ENCODE peak calls at places on chromosome 19, in nine cellular contexts. One of them, this sample, is unnamed.

GRCh38 chr19:50657672-50658437 is 8.6 kb downstream of the C19orf81 start:
- DNase-seq in activated T-helper 1 cell treated with Interleukin-2 at 50 U/mL for 16 hours: peak
- DNase-seq in activated CD8-positive, alpha-beta T cell treated with anti-CD3 and anti-CD28 coated beads for 36 hours: peak
- DNase-seq in nephron progenitor cell: peak
- DNase-seq in endodermal cell: peak
- DNase-seq in H9: peak
- DNase-seq in tibial nerve: peak
- DNase-seq in activated CD4-positive, CD25-positive, alpha-beta regulatory T cell: peak
- DNase-seq in iPS-NIHi11: peak
- DNase-seq in this sample: peak

GRCh38 chr19:1295169-1296012 is 9.7 kb downstream of the EFNA2 start:
- DNase-seq in activated T-helper 1 cell treated with Interleukin-2 at 50 U/mL for 16 hours: peak
- DNase-seq in activated CD8-positive, alpha-beta T cell treated with anti-CD3 and anti-CD28 coated beads for 36 hours: peak
- DNase-seq in nephron progenitor cell: peak
- DNase-seq in H9: peak
- DNase-seq in endodermal cell: peak
- DNase-seq in iPS-NIHi11: peak
- DNase-seq in tibial nerve: no peak
- DNase-seq in activated CD4-positive, CD25-positive, alpha-beta regulatory T cell: peak
- DNase-seq in this sample: no peak

GRCh38 chr19:8935460-8935859 is 74.7 kb downstream of the MUC16 start:
- DNase-seq in activated T-helper 1 cell treated with Interleukin-2 at 50 U/mL for 16 hours: no peak
- DNase-seq in H9: no peak
- DNase-seq in endodermal cell: no peak
- DNase-seq in iPS-NIHi11: peak
- DNase-seq in nephron progenitor cell: no peak
- DNase-seq in activated CD4-positive, CD25-positive, alpha-beta regulatory T cell: no peak
- DNase-seq in tibial nerve: no peak
- DNase-seq in activated CD8-positive, alpha-beta T cell treated with anti-CD3 and anti-CD28 coated beads for 36 hours: no peak
- DNase-seq in this sample: no peak

GRCh38 chr19:34938886-34939285 is 12.2 kb downstream of the ZNF30 start:
- DNase-seq in tibial nerve: no peak
- DNase-seq in activated CD4-positive, CD25-positive, alpha-beta regulatory T cell: no peak
- DNase-seq in endodermal cell: no peak
- DNase-seq in nephron progenitor cell: no peak
- DNase-seq in activated T-helper 1 cell treated with Interleukin-2 at 50 U/mL for 16 hours: no peak
- DNase-seq in H9: no peak
- DNase-seq in iPS-NIHi11: no peak
- DNase-seq in activated CD8-positive, alpha-beta T cell treated with anti-CD3 and anti-CD28 coated beads for 36 hours: no peak
- DNase-seq in this sample: no peak

GRCh38 chr19:17576758-17577532 is 21.5 kb downstream of the COLGALT1 start:
- DNase-seq in activated CD4-positive, CD25-positive, alpha-beta regulatory T cell: no peak
- DNase-seq in iPS-NIHi11: peak
- DNase-seq in nephron progenitor cell: peak
- DNase-seq in H9: peak
- DNase-seq in activated T-helper 1 cell treated with Interleukin-2 at 50 U/mL for 16 hours: no peak
- DNase-seq in endodermal cell: peak
- DNase-seq in tibial nerve: peak
- DNase-seq in activated CD8-positive, alpha-beta T cell treated with anti-CD3 and anti-CD28 coated beads for 36 hours: peak
- DNase-seq in this sample: no peak

GRCh38 chr19:3708207-3708931 is at the start of gene TJP3:
- DNase-seq in H9: no peak
- DNase-seq in activated CD8-positive, alpha-beta T cell treated with anti-CD3 and anti-CD28 coated beads for 36 hours: no peak
- DNase-seq in activated T-helper 1 cell treated with Interleukin-2 at 50 U/mL for 16 hours: no peak
- DNase-seq in nephron progenitor cell: no peak
- DNase-seq in iPS-NIHi11: peak
- DNase-seq in activated CD4-positive, CD25-positive, alpha-beta regulatory T cell: no peak
- DNase-seq in tibial nerve: no peak
- DNase-seq in endodermal cell: no peak
- DNase-seq in this sample: no peak

GRCh38 chr19:40217921-40218890 is at the start of gene TTC9B:
- DNase-seq in H9: peak
- DNase-seq in nephron progenitor cell: peak
- DNase-seq in iPS-NIHi11: peak
- DNase-seq in activated CD4-positive, CD25-positive, alpha-beta regulatory T cell: no peak
- DNase-seq in activated T-helper 1 cell treated with Interleukin-2 at 50 U/mL for 16 hours: peak
- DNase-seq in activated CD8-positive, alpha-beta T cell treated with anti-CD3 and anti-CD28 coated beads for 36 hours: peak
- DNase-seq in tibial nerve: no peak
- DNase-seq in endodermal cell: peak
- DNase-seq in this sample: no peak

GRCh38 chr19:12913871-12914690 is 5.0 kb downstream of the SYCE2 start:
- DNase-seq in activated CD8-positive, alpha-beta T cell treated with anti-CD3 and anti-CD28 coated beads for 36 hours: peak
- DNase-seq in activated CD4-positive, CD25-positive, alpha-beta regulatory T cell: peak
- DNase-seq in endodermal cell: peak
- DNase-seq in iPS-NIHi11: no peak
- DNase-seq in activated T-helper 1 cell treated with Interleukin-2 at 50 U/mL for 16 hours: peak
- DNase-seq in nephron progenitor cell: no peak
- DNase-seq in tibial nerve: no peak
- DNase-seq in H9: no peak
- DNase-seq in this sample: no peak

GRCh38 chr19:3774621-3775373 is 2.8 kb upstream of the RAX2 start:
- DNase-seq in endodermal cell: peak
- DNase-seq in activated CD4-positive, CD25-positive, alpha-beta regulatory T cell: no peak
- DNase-seq in nephron progenitor cell: no peak
- DNase-seq in activated CD8-positive, alpha-beta T cell treated with anti-CD3 and anti-CD28 coated beads for 36 hours: no peak
- DNase-seq in H9: peak
- DNase-seq in activated T-helper 1 cell treated with Interleukin-2 at 50 U/mL for 16 hours: no peak
- DNase-seq in iPS-NIHi11: peak
- DNase-seq in tibial nerve: no peak
- DNase-seq in this sample: no peak

GRCh38 chr19:2949939-2950285 is 5.1 kb upstream of the ZNF77 start:
- DNase-seq in activated CD8-positive, alpha-beta T cell treated with anti-CD3 and anti-CD28 coated beads for 36 hours: no peak
- DNase-seq in tibial nerve: no peak
- DNase-seq in endodermal cell: no peak
- DNase-seq in nephron progenitor cell: peak
- DNase-seq in H9: no peak
- DNase-seq in activated T-helper 1 cell treated with Interleukin-2 at 50 U/mL for 16 hours: no peak
- DNase-seq in activated CD4-positive, CD25-positive, alpha-beta regulatory T cell: no peak
- DNase-seq in iPS-NIHi11: peak
- DNase-seq in this sample: no peak